ENCODE peak calls at places on chromosomes 4 and X, in four cellular contexts. O is neural crest cell, D is frontal cortex, T is NCI-H460. A is an unnamed sample.

GRCh38 chr4:3311489-3312171 is 18.8 kb downstream of the RGS12 start:
- DNase-seq in O (no peak), D (no peak), T (no peak), A (no peak)

GRCh38 chr4:123785515-123785914 is 388.9 kb downstream of the SPRY1 start:
- DNase-seq in O (no peak), D (no peak), T (no peak), A (no peak)

GRCh38 chr4:3452376-3452775 is 10.6 kb downstream of the HGFAC start:
- DNase-seq in O (no peak), D (no peak), T (no peak), A (no peak)

GRCh38 chr4:152981278-152981677 is 45.2 kb downstream of the FHDC1 start:
- DNase-seq in O (no peak), D (no peak), T (no peak), A (no peak)

GRCh38 chr4:102815981-102816380 is 11.4 kb downstream of the UBE2D3 start:
- DNase-seq in O (no peak), D (no peak), T (no peak), A (no peak)

GRCh38 chr4:113682730-113683129 is 78.8 kb downstream of the CAMK2D start:
- DNase-seq in O (no peak), D (no peak), T (no peak), A (no peak)

GRCh38 chrX:123833387-123833786 is 26.5 kb upstream of the XIAP start:
- DNase-seq in O (peak; percentile 38), D (peak; percentile 24), T (peak; percentile 69), A (peak; percentile 55)

GRCh38 chr4:156194896-156195295 is 241.2 kb upstream of the CTSO start:
- DNase-seq in O (no peak), D (no peak), T (no peak), A (no peak)

GRCh38 chr4:866761-867390 is 40.9 kb upstream of the CPLX1 start:
- DNase-seq in O (no peak), D (no peak), T (peak; percentile 17), A (no peak)

GRCh38 chr4:27684501-27685077 is 823.9 kb downstream of the STIM2 start:
- DNase-seq in O (peak; percentile 55), D (no peak), T (peak; percentile 66), A (no peak)

GRCh38 chr4:147136308-147136707 is 190.6 kb upstream of the TTC29 start:
- DNase-seq in O (no peak), D (no peak), T (no peak), A (no peak)

GRCh38 chrX:39601193-39602085 is 496.3 kb downstream of the BCOR start:
- DNase-seq in O (no peak), D (no peak), T (no peak), A (no peak)

A was measured in T-helper 2 cell.